ENCODE peak calls at places on chromosomes 7 and 10, in nine cellular contexts. One of them, this sample, is unnamed.

GRCh38 chr7:20220824-20221547 is 3.8 kb upstream of the MACC1 start:
- DNase-seq in psoas muscle: no peak
- DNase-seq in left colon: no peak
- DNase-seq in HEK293T: no peak
- DNase-seq in naive thymus-derived CD8-positive, alpha-beta T cell: no peak
- DNase-seq in hepatic stellate cell: peak
- DNase-seq in GM12892: no peak
- DNase-seq in colonic mucosa: no peak
- DNase-seq in DMS79 treated with DMSO at 0.1 percent for 48 hours: no peak
- DNase-seq in this sample: no peak

GRCh38 chr10:100645609-100646008 is 99.8 kb upstream of the PAX2 start:
- DNase-seq in psoas muscle: no peak
- DNase-seq in left colon: no peak
- DNase-seq in HEK293T: no peak
- DNase-seq in naive thymus-derived CD8-positive, alpha-beta T cell: no peak
- DNase-seq in hepatic stellate cell: no peak
- DNase-seq in GM12892: no peak
- DNase-seq in colonic mucosa: no peak
- DNase-seq in DMS79 treated with DMSO at 0.1 percent for 48 hours: no peak
- DNase-seq in this sample: no peak

GRCh38 chr7:91168766-91169518 is 95.3 kb upstream of the FZD1 start:
- DNase-seq in psoas muscle: no peak
- DNase-seq in left colon: no peak
- DNase-seq in HEK293T: no peak
- DNase-seq in naive thymus-derived CD8-positive, alpha-beta T cell: no peak
- DNase-seq in hepatic stellate cell: no peak
- DNase-seq in GM12892: no peak
- DNase-seq in colonic mucosa: no peak
- DNase-seq in DMS79 treated with DMSO at 0.1 percent for 48 hours: no peak
- DNase-seq in this sample: no peak

GRCh38 chr7:135803143-135803542 is 54.5 kb upstream of the FAM180A start:
- DNase-seq in psoas muscle: no peak
- DNase-seq in left colon: no peak
- DNase-seq in HEK293T: no peak
- DNase-seq in naive thymus-derived CD8-positive, alpha-beta T cell: no peak
- DNase-seq in hepatic stellate cell: no peak
- DNase-seq in GM12892: no peak
- DNase-seq in colonic mucosa: no peak
- DNase-seq in DMS79 treated with DMSO at 0.1 percent for 48 hours: no peak
- DNase-seq in this sample: no peak

GRCh38 chr10:25493122-25493893 is 318.5 kb downstream of the GPR158 start:
- DNase-seq in psoas muscle: no peak
- DNase-seq in left colon: no peak
- DNase-seq in HEK293T: no peak
- DNase-seq in naive thymus-derived CD8-positive, alpha-beta T cell: no peak
- DNase-seq in hepatic stellate cell: no peak
- DNase-seq in GM12892: no peak
- DNase-seq in colonic mucosa: no peak
- DNase-seq in DMS79 treated with DMSO at 0.1 percent for 48 hours: no peak
- DNase-seq in this sample: no peak

GRCh38 chr10:124510536-124511158 is 49.0 kb downstream of the LHPP start:
- DNase-seq in psoas muscle: no peak
- DNase-seq in left colon: no peak
- DNase-seq in HEK293T: no peak
- DNase-seq in naive thymus-derived CD8-positive, alpha-beta T cell: no peak
- DNase-seq in hepatic stellate cell: no peak
- DNase-seq in GM12892: no peak
- DNase-seq in colonic mucosa: no peak
- DNase-seq in DMS79 treated with DMSO at 0.1 percent for 48 hours: no peak
- DNase-seq in this sample: no peak

GRCh38 chr10:100340948-100341847 is 5.8 kb upstream of the SCD start:
- DNase-seq in psoas muscle: peak
- DNase-seq in left colon: no peak
- DNase-seq in HEK293T: no peak
- DNase-seq in naive thymus-derived CD8-positive, alpha-beta T cell: no peak
- DNase-seq in hepatic stellate cell: no peak
- DNase-seq in GM12892: no peak
- DNase-seq in colonic mucosa: no peak
- DNase-seq in DMS79 treated with DMSO at 0.1 percent for 48 hours: no peak
- DNase-seq in this sample: no peak

GRCh38 chr7:19001854-19002253 is 115.6 kb downstream of the TWIST1 start:
- DNase-seq in psoas muscle: no peak
- DNase-seq in left colon: no peak
- DNase-seq in HEK293T: no peak
- DNase-seq in naive thymus-derived CD8-positive, alpha-beta T cell: no peak
- DNase-seq in hepatic stellate cell: no peak
- DNase-seq in GM12892: no peak
- DNase-seq in colonic mucosa: no peak
- DNase-seq in DMS79 treated with DMSO at 0.1 percent for 48 hours: no peak
- DNase-seq in this sample: no peak

GRCh38 chr7:33744293-33744692 is 161.0 kb upstream of the BMPER start:
- DNase-seq in psoas muscle: no peak
- DNase-seq in left colon: no peak
- DNase-seq in HEK293T: peak
- DNase-seq in naive thymus-derived CD8-positive, alpha-beta T cell: no peak
- DNase-seq in hepatic stellate cell: no peak
- DNase-seq in GM12892: no peak
- DNase-seq in colonic mucosa: no peak
- DNase-seq in DMS79 treated with DMSO at 0.1 percent for 48 hours: no peak
- DNase-seq in this sample: no peak

GRCh38 chr10:11491087-11491486 is 120.4 kb downstream of the USP6NL start:
- DNase-seq in psoas muscle: no peak
- DNase-seq in left colon: no peak
- DNase-seq in HEK293T: no peak
- DNase-seq in naive thymus-derived CD8-positive, alpha-beta T cell: no peak
- DNase-seq in hepatic stellate cell: no peak
- DNase-seq in GM12892: no peak
- DNase-seq in colonic mucosa: no peak
- DNase-seq in DMS79 treated with DMSO at 0.1 percent for 48 hours: no peak
- DNase-seq in this sample: no peak

GRCh38 chr7:152851326-152851725 is 91.8 kb downstream of the ACTR3B start:
- DNase-seq in psoas muscle: no peak
- DNase-seq in left colon: no peak
- DNase-seq in HEK293T: no peak
- DNase-seq in naive thymus-derived CD8-positive, alpha-beta T cell: no peak
- DNase-seq in hepatic stellate cell: no peak
- DNase-seq in GM12892: no peak
- DNase-seq in colonic mucosa: no peak
- DNase-seq in DMS79 treated with DMSO at 0.1 percent for 48 hours: no peak
- DNase-seq in this sample: no peak

GRCh38 chr7:16644987-16645592 is 464 bp downstream of the ANKMY2 start:
- DNase-seq in psoas muscle: peak
- DNase-seq in left colon: peak
- DNase-seq in HEK293T: peak
- DNase-seq in naive thymus-derived CD8-positive, alpha-beta T cell: no peak
- DNase-seq in hepatic stellate cell: peak
- DNase-seq in GM12892: no peak
- DNase-seq in colonic mucosa: peak
- DNase-seq in DMS79 treated with DMSO at 0.1 percent for 48 hours: no peak
- DNase-seq in this sample: peak

GRCh38 chr7:50450691-50451051 is 521 bp upstream of the FIGNL1 start:
- DNase-seq in psoas muscle: no peak
- DNase-seq in left colon: peak
- DNase-seq in HEK293T: no peak
- DNase-seq in naive thymus-derived CD8-positive, alpha-beta T cell: peak
- DNase-seq in hepatic stellate cell: no peak
- DNase-seq in GM12892: no peak
- DNase-seq in colonic mucosa: no peak
- DNase-seq in DMS79 treated with DMSO at 0.1 percent for 48 hours: peak
- DNase-seq in this sample: no peak

GRCh38 chr10:125057158-125058001 is 103.0 kb downstream of the CTBP2 start:
- DNase-seq in psoas muscle: peak
- DNase-seq in left colon: no peak
- DNase-seq in HEK293T: no peak
- DNase-seq in naive thymus-derived CD8-positive, alpha-beta T cell: no peak
- DNase-seq in hepatic stellate cell: peak
- DNase-seq in GM12892: no peak
- DNase-seq in colonic mucosa: peak
- DNase-seq in DMS79 treated with DMSO at 0.1 percent for 48 hours: no peak
- DNase-seq in this sample: peak

GRCh38 chr7:155886391-155887173 is 74.3 kb upstream of the SHH start:
- DNase-seq in psoas muscle: no peak
- DNase-seq in left colon: no peak
- DNase-seq in HEK293T: no peak
- DNase-seq in naive thymus-derived CD8-positive, alpha-beta T cell: no peak
- DNase-seq in hepatic stellate cell: no peak
- DNase-seq in GM12892: no peak
- DNase-seq in colonic mucosa: no peak
- DNase-seq in DMS79 treated with DMSO at 0.1 percent for 48 hours: no peak
- DNase-seq in this sample: no peak

GRCh38 chr7:28685660-28686417 is 272.3 kb downstream of the TRIL start:
- DNase-seq in psoas muscle: peak
- DNase-seq in left colon: peak
- DNase-seq in HEK293T: peak
- DNase-seq in naive thymus-derived CD8-positive, alpha-beta T cell: no peak
- DNase-seq in hepatic stellate cell: peak
- DNase-seq in GM12892: no peak
- DNase-seq in colonic mucosa: peak
- DNase-seq in DMS79 treated with DMSO at 0.1 percent for 48 hours: peak
- DNase-seq in this sample: peak

This sample was measured in prostate gland.